ENCODE peak calls at places on chromosomes 1 and 21, in nine cellular contexts. M is BJ, R is upper lobe of right lung, H is ascending aorta, S is transverse colon, C is colonic mucosa, E is AG09309, Y is adrenal gland, I is endothelial cell of umbilical vein. G is an unnamed sample.

GRCh38 chr1:23018661-23019093 is 591 bp upstream of the KDM1A start:
- DNase-seq in M (no peak), R (no peak), H (no peak), S (no peak), C (peak), E (no peak), Y (no peak), I (no peak), G (no peak)

GRCh38 chr1:229364216-229365065 is 21.6 kb upstream of the CCSAP start:
- DNase-seq in M (no peak), R (no peak), H (no peak), S (no peak), C (no peak), E (no peak), Y (no peak), I (no peak), G (no peak)

GRCh38 chr1:84433253-84434080 is 35.2 kb downstream of the DNASE2B start:
- DNase-seq in M (peak), R (no peak), H (peak), S (peak), C (peak), E (peak), Y (peak), I (peak), G (peak)

GRCh38 chr1:215083408-215083961 is 948 bp downstream of the KCNK2 start:
- DNase-seq in M (no peak), R (peak), H (no peak), S (no peak), C (no peak), E (no peak), Y (peak), I (peak), G (no peak)

GRCh38 chr1:82152356-82153281 is 351.9 kb downstream of the ADGRL2 start:
- DNase-seq in M (no peak), R (no peak), H (no peak), S (no peak), C (no peak), E (no peak), Y (no peak), I (no peak), G (no peak)

GRCh38 chr1:22557341-22557950 is 5.8 kb upstream of the EPHA8 start:
- DNase-seq in M (peak), R (no peak), H (no peak), S (no peak), C (no peak), E (no peak), Y (no peak), I (peak), G (no peak)

GRCh38 chr1:50620680-50621329 is 197.6 kb upstream of the DMRTA2 start:
- DNase-seq in M (no peak), R (peak), H (no peak), S (peak), C (peak), E (no peak), Y (no peak), I (peak), G (peak)

GRCh38 chr1:152448095-152448494 is 34.0 kb upstream of the CRNN start:
- DNase-seq in M (no peak), R (no peak), H (no peak), S (no peak), C (no peak), E (no peak), Y (no peak), I (no peak), G (peak)

GRCh38 chr1:1371741-1372711 is 3.0 kb downstream of the AURKAIP1 start:
- DNase-seq in M (no peak), R (peak), H (peak), S (peak), C (peak), E (no peak), Y (peak), I (peak), G (peak)

GRCh38 chr1:60612790-60613189 is 469.6 kb upstream of the NFIA start:
- DNase-seq in M (no peak), R (no peak), H (no peak), S (no peak), C (no peak), E (no peak), Y (no peak), I (peak), G (no peak)

GRCh38 chr1:69569281-69569970 is 1.7 kb downstream of the LRRC7 start:
- DNase-seq in M (no peak), R (no peak), H (no peak), S (no peak), C (no peak), E (no peak), Y (no peak), I (peak), G (no peak)

GRCh38 chr1:1942753-1943656 is 23.9 kb upstream of the TMEM52 start:
- DNase-seq in M (no peak), R (peak), H (no peak), S (peak), C (no peak), E (no peak), Y (no peak), I (no peak), G (peak)

GRCh38 chr1:243409284-243409683 is 153.4 kb downstream of the SDCCAG8 start:
- DNase-seq in M (no peak), R (no peak), H (no peak), S (no peak), C (no peak), E (no peak), Y (no peak), I (peak), G (peak)

GRCh38 chr1:165697881-165698842 is at the start of gene ALDH9A1:
- DNase-seq in M (peak), R (peak), H (peak), S (peak), C (peak), E (no peak), Y (peak), I (peak), G (peak)

GRCh38 chr1:200905411-200906052 is 10.8 kb downstream of the INAVA start:
- DNase-seq in M (no peak), R (no peak), H (no peak), S (no peak), C (no peak), E (no peak), Y (no peak), I (no peak), G (peak)

GRCh38 chr1:207755846-207756692 is 4.2 kb downstream of the CD46 start:
- DNase-seq in M (no peak), R (no peak), H (no peak), S (no peak), C (peak), E (no peak), Y (no peak), I (no peak), G (no peak)

GRCh38 chr1:236774926-236775325 is 20.2 kb upstream of the MTR start:
- DNase-seq in M (no peak), R (no peak), H (no peak), S (no peak), C (no peak), E (no peak), Y (no peak), I (peak), G (no peak)

GRCh38 chr1:66853379-66853778 is 52.3 kb upstream of the INSL5 start:
- DNase-seq in M (no peak), R (no peak), H (no peak), S (no peak), C (no peak), E (no peak), Y (no peak), I (no peak), G (no peak)

GRCh38 chr1:43044572-43045361 is 86.1 kb upstream of the SLC2A1 start:
- DNase-seq in M (no peak), R (no peak), H (no peak), S (no peak), C (no peak), E (no peak), Y (peak), I (no peak), G (no peak)

GRCh38 chr1:212456166-212456528 is 23.4 kb downstream of the NENF start:
- DNase-seq in M (no peak), R (no peak), H (no peak), S (no peak), C (no peak), E (no peak), Y (no peak), I (no peak), G (no peak)

GRCh38 chr21:36706951-36707762 is 8.2 kb downstream of the SIM2 start:
- DNase-seq in M (no peak), R (peak), H (peak), S (no peak), C (peak), E (no peak), Y (no peak), I (no peak), G (no peak)
- TF ChIP-seq CTCF in M (no peak), R (no peak), H (no peak), S (no peak), C (no peak), E (peak), Y (no peak), I (no peak), G (no peak)

GRCh38 chr1:64686828-64687724 is 57.8 kb upstream of the RAVER2 start:
- DNase-seq in M (peak), R (no peak), H (no peak), S (peak), C (peak), E (peak), Y (peak), I (peak), G (peak)
- H3K4me3 ChIP-seq in M (no peak), R (no peak), H (no peak), S (no peak), C (no peak), E (no peak), Y (no peak), I (no peak), G (no peak)

GRCh38 chr1:47235280-47235679 is 3.3 kb upstream of the TAL1 start:
- DNase-seq in M (no peak), R (no peak), H (no peak), S (no peak), C (no peak), E (no peak), Y (peak), I (peak), G (no peak)
- TF ChIP-seq CTCF in M (no peak), R (no peak), H (no peak), S (no peak), C (no peak), E (no peak), Y (no peak), I (no peak), G (no peak)

DNA sequence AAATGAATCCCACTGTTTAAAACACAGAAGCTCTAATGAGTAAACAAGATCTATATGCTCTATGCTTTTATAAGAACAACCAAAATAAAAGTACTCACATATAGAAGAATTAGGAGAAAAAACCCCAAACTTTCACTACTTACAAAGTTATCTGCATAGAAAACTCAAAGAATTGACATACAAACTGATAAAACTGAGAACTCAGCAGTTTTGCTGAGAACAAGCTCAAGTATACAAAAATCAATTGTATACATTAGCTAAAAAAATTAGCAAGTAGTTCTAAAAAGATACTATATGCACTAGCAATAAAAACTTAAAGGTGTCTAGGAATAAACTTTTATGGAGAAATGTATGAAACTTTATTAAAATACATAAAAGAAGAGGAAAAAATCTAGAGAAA is 186.2 kb upstream of the KAZN start:
- DNase-seq in M (no peak), R (no peak), H (no peak), S (no peak), C (no peak), E (no peak), Y (no peak), I (no peak), G (no peak)
- H3K4me3 ChIP-seq in M (no peak), R (no peak), H (no peak), S (no peak), C (no peak), E (no peak), Y (no peak), I (no peak), G (no peak)

G was measured in NB4.